ENCODE peak calls at places on chromosomes 13 and 19, in six cellular contexts. I is upper lobe of left lung, O is K562, N is HCT116, Q is HepG2, L is GM12878. C is an unnamed sample.

GRCh38 chr13:26168276-26168814 is 53.8 kb downstream of the RNF6 start:
- ATAC-seq in N (no peak), O (no peak), Q (no peak), I (no peak), L (no peak), C (no peak)

GRCh38 chr19:16581145-16581970 is 9.1 kb upstream of the SLC35E1 start:
- ATAC-seq in N (no peak), O (peak; percentile 73), L (no peak), I (peak; percentile 10), Q (peak; percentile 8), C (no peak)

GRCh38 chr13:28355822-28356371 is 139.0 kb downstream of the FLT1 start:
- ATAC-seq in O (peak; percentile 86), L (peak; percentile 57), Q (no peak), N (no peak), I (no peak), C (no peak)

GRCh38 chr13:28582225-28582891 is 76.6 kb upstream of the POMP start:
- ATAC-seq in I (peak; percentile 35), Q (peak; percentile 56), O (peak; percentile 71), L (peak; percentile 51), N (no peak), C (no peak)

GRCh38 chr13:23470706-23471610 is 37.5 kb upstream of the SACS start:
- ATAC-seq in N (no peak), Q (no peak), L (no peak), O (no peak), I (no peak), C (no peak)

GRCh38 chr19:2867025-2867991 is at the start of gene ZNF556:
- ATAC-seq in N (peak; percentile 73), O (peak; percentile 96), I (peak; percentile 60), Q (peak; percentile 96), L (no peak), C (peak; percentile 41)

GRCh38 chr13:97307882-97308624 is 85.9 kb downstream of the MBNL2 start:
- ATAC-seq in L (no peak), I (peak; percentile 52), N (peak; percentile 87), O (no peak), Q (peak; percentile 89), C (no peak)

GRCh38 chr19:7771072-7771471 is 8.0 kb downstream of the CLEC4M start:
- ATAC-seq in I (no peak), L (no peak), N (no peak), O (no peak), Q (no peak), C (no peak)

GRCh38 chr19:7897289-7897688 is 6.4 kb upstream of the MAP2K7 start:
- ATAC-seq in O (no peak), Q (peak; percentile 72), N (no peak), L (no peak), I (no peak), C (no peak)

GRCh38 chr19:36160821-36161596 is 8.8 kb upstream of the COX7A1 start:
- ATAC-seq in Q (no peak), O (no peak), L (no peak), I (no peak), N (no peak), C (no peak)

GRCh38 chr13:23856008-23856750 is 33.0 kb downstream of the MIPEP start:
- ATAC-seq in L (peak; percentile 23), N (no peak), Q (no peak), O (no peak), I (no peak), C (no peak)

GRCh38 chr13:102688306-102688973 is 6.4 kb downstream of the METTL21C start:
- ATAC-seq in O (peak; percentile 32), I (no peak), L (no peak), Q (peak; percentile 18), N (no peak), C (no peak)

GRCh38 chr19:33339750-33340029 is 33.8 kb upstream of the CEBPG start:
- ATAC-seq in I (no peak), O (no peak), Q (no peak), N (no peak), L (no peak), C (no peak)

GRCh38 chr13:97798171-97798821 is 155.2 kb upstream of the IPO5 start:
- ATAC-seq in I (no peak), L (no peak), Q (no peak), O (no peak), N (no peak), C (no peak)

GRCh38 chr13:79549355-79550106 is 68.6 kb downstream of the NDFIP2 start:
- ATAC-seq in L (no peak), Q (no peak), I (no peak), N (no peak), O (no peak), C (no peak)

GRCh38 chr13:73300718-73301425 is 242.1 kb downstream of the KLF5 start:
- ATAC-seq in Q (peak; percentile 78), I (no peak), N (no peak), O (no peak), L (no peak), C (no peak)

GRCh38 chr13:73142091-73142490 is 83.3 kb downstream of the KLF5 start:
- ATAC-seq in Q (no peak), I (no peak), O (no peak), L (no peak), N (no peak), C (no peak)

GRCh38 chr19:39146091-39146490 is 20.5 kb downstream of the PAK4 start:
- ATAC-seq in O (no peak), I (no peak), L (no peak), Q (peak; percentile 9), N (no peak), C (no peak)

GRCh38 chr19:55440411-55441105 is 2.5 kb downstream of the SHISA7 start:
- ATAC-seq in L (peak; percentile 62), I (peak; percentile 7), Q (no peak), N (peak; percentile 32), O (peak; percentile 90), C (no peak)

GRCh38 chr13:22064854-22065646 is 394.2 kb downstream of the FGF9 start:
- ATAC-seq in N (no peak), L (no peak), O (no peak), I (no peak), Q (no peak), C (no peak)

GRCh38 chr19:29283366-29283765 is 70.4 kb upstream of the UQCRFS1 start:
- ATAC-seq in N (no peak), O (no peak), I (no peak), Q (no peak), L (no peak), C (no peak)

GRCh38 chr13:22114630-22115311 is 443.9 kb downstream of the FGF9 start:
- ATAC-seq in N (no peak), Q (no peak), O (no peak), I (peak; percentile 81), L (peak; percentile 92), C (peak; percentile 61)

GRCh38 chr19:21749090-21749489 is 18.3 kb downstream of the ZNF100 start:
- ATAC-seq in N (no peak), I (no peak), L (no peak), Q (no peak), O (no peak), C (no peak)

GRCh38 chr19:20247016-20247683 is 80.1 kb downstream of the ZNF486 start:
- ATAC-seq in O (no peak), Q (no peak), N (no peak), L (no peak), I (peak; percentile 72), C (no peak)

GRCh38 chr19:30795727-30796126 is 423.5 kb downstream of the ZNF536 start:
- ATAC-seq in I (no peak), Q (no peak), O (no peak), L (no peak), N (no peak), C (no peak)

GRCh38 chr13:113178070-113178895 is 19.8 kb downstream of the PROZ start:
- ATAC-seq in N (no peak), L (no peak), O (no peak), I (no peak), Q (no peak), C (no peak)

GRCh38 chr13:102968572-102969228 is 97.5 kb downstream of the SLC10A2 start:
- ATAC-seq in L (no peak), O (no peak), N (no peak), Q (peak; percentile 98), I (no peak), C (no peak)

GRCh38 chr19:58509731-58510083 is 2.1 kb downstream of the SLC27A5 start:
- ATAC-seq in N (no peak), L (no peak), Q (no peak), O (peak; percentile 3), I (no peak), C (no peak)

GRCh38 chr19:12779162-12779993 is 4.0 kb upstream of the HOOK2 start:
- ATAC-seq in N (no peak), O (peak; percentile 43), Q (peak; percentile 56), I (peak; percentile 26), L (peak; percentile 4), C (no peak)

GRCh38 chr19:18507727-18508440 is 14.0 kb downstream of the ELL start:
- ATAC-seq in Q (peak; percentile 46), O (no peak), I (no peak), L (no peak), N (no peak), C (peak; percentile 15)

GRCh38 chr19:18508585-18508984 is 13.3 kb downstream of the ELL start:
- ATAC-seq in N (no peak), I (no peak), Q (no peak), O (no peak), L (no peak), C (no peak)

GRCh38 chr19:18506101-18506534 is 15.8 kb downstream of the ELL start:
- ATAC-seq in L (no peak), N (no peak), O (no peak), I (no peak), Q (no peak), C (no peak)

GRCh38 chr19:18506545-18506944 is 15.3 kb downstream of the ELL start:
- ATAC-seq in L (no peak), I (no peak), Q (no peak), O (no peak), N (no peak), C (no peak)

GRCh38 chr19:18507021-18507726 is 14.7 kb downstream of the ELL start:
- ATAC-seq in Q (no peak), L (no peak), O (peak; percentile 14), I (peak; percentile 2), N (no peak), C (peak; percentile 38)
- TF ChIP-seq POLR2AphosphoS5 in Q (no peak), L (no peak), O (no peak), I (peak; percentile 55), N (no peak), C (no peak)

DNA sequence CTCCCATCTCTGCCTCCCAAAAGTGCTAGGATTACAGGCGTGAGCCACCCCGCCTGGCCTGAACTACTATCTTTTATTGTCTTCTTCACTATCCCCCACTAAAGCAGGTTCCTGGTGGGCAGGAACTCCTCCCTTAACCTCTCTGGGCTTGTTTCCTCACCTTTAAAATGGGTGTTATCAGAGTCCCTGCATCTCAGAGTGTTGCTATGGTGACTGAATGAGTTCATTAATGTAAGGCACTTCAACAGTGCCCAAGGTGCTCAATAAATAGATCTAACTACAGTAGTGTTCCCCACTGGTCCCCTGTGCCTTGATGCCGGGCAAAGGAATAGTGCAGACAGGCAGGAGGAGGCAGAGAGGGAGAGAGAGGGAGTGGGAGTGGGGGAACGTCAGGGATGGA is 20.5 kb downstream of the CCDC97 start:
- ATAC-seq in I (no peak), N (no peak), O (no peak), Q (no peak), L (no peak), C (no peak)
- TF ChIP-seq CTCF in I (no peak), N (no peak), O (no peak), Q (no peak), L (no peak), C (no peak)

GRCh38 chr13:36820222-36820621 is 1.2 kb downstream of the RFXAP start:
- ATAC-seq in N (no peak), L (peak; percentile 60), O (peak; percentile 27), I (no peak), Q (peak; percentile 9), C (no peak)
- TF ChIP-seq POLR2A in N (no peak), L (no peak), O (no peak), I (no peak), Q (no peak), C (no peak)

GRCh38 chr13:60396008-60396782 is 825 bp upstream of the TDRD3 start:
- ATAC-seq in L (peak; percentile 90), Q (peak; percentile 92), O (peak; percentile 90), N (peak; percentile 90), I (peak; percentile 97), C (peak; percentile 95)
- TF ChIP-seq POLR2AphosphoS5 in L (peak; percentile 49), Q (peak; percentile 79), O (no peak), N (peak; percentile 74), I (peak; percentile 90), C (peak; percentile 79)

C was measured in gastroesophageal sphincter.